ENCODE peak calls at places on chromosomes 7 and 10, in seven cellular contexts. F is AG04449, A is testis, I is stomach, N is fibroblast of pulmonary artery, S is gastrocnemius medialis, L is mammary epithelial cell. C is an unnamed sample.

GRCh38 chr7:12244129-12244528 is 33.0 kb downstream of the TMEM106B start:
- DNase-seq in F (no peak), N (peak), L (no peak), S (no peak), I (peak), A (peak), C (no peak)

GRCh38 chr10:116992183-116992582 is 12.8 kb downstream of the SHTN1 start:
- DNase-seq in S (no peak), F (no peak), A (no peak), I (no peak), N (no peak), L (no peak), C (no peak)

GRCh38 chr7:70506463-70506862 is 625.5 kb upstream of the GALNT17 start:
- DNase-seq in N (no peak), S (no peak), A (no peak), I (no peak), L (no peak), F (no peak), C (no peak)

GRCh38 chr7:47586925-47587324 is 5.0 kb upstream of the TNS3 start:
- DNase-seq in A (no peak), L (no peak), S (no peak), I (no peak), F (no peak), N (no peak), C (no peak)

GRCh38 chr10:78843495-78843894 is 225.3 kb upstream of the ZMIZ1 start:
- DNase-seq in N (no peak), I (no peak), S (no peak), A (no peak), F (no peak), L (no peak), C (no peak)

GRCh38 chr10:123241391-123242141 is 87.4 kb downstream of the BUB3 start:
- DNase-seq in I (no peak), S (no peak), F (no peak), L (no peak), A (no peak), N (peak), C (no peak)

GRCh38 chr7:92513167-92513902 is 15.0 kb downstream of the PEX1 start:
- DNase-seq in L (no peak), S (no peak), I (no peak), F (no peak), N (no peak), A (no peak), C (no peak)

GRCh38 chr7:132270517-132270916 is 305.8 kb downstream of the PLXNA4 start:
- DNase-seq in A (no peak), L (peak), I (no peak), N (peak), F (no peak), S (no peak), C (no peak)

GRCh38 chr10:13716161-13717071 is 129.7 kb downstream of the PRPF18 start:
- DNase-seq in F (no peak), L (no peak), S (no peak), I (no peak), A (no peak), N (peak), C (no peak)

GRCh38 chr10:62373995-62374861 is at the start of gene ZNF365:
- DNase-seq in L (peak), A (no peak), N (peak), I (no peak), S (no peak), F (no peak), C (no peak)

GRCh38 chr10:99733366-99733765 is 1.3 kb downstream of the CUTC start:
- DNase-seq in I (no peak), S (peak), N (no peak), F (no peak), L (no peak), A (no peak), C (no peak)
- H3K4me3 ChIP-seq in I (peak), S (peak), N (peak), F (no peak), L (peak), A (no peak), C (no peak)

GRCh38 chr10:114872519-114873087 is 51.0 kb downstream of the FHIP2A start:
- DNase-seq in N (no peak), L (no peak), I (no peak), F (no peak), A (no peak), S (no peak), C (no peak)

GRCh38 chr10:114876602-114877300 is 55.2 kb downstream of the FHIP2A start:
- DNase-seq in L (peak), F (no peak), S (peak), I (peak), A (peak), N (peak), C (no peak)

GRCh38 chr10:114876169-114876568 is 54.6 kb downstream of the FHIP2A start:
- DNase-seq in F (no peak), I (no peak), A (no peak), N (no peak), L (no peak), S (no peak), C (no peak)

GRCh38 chr10:114877301-114877644 is 55.7 kb downstream of the FHIP2A start:
- DNase-seq in F (no peak), L (no peak), I (no peak), A (no peak), N (no peak), S (no peak), C (no peak)

DNA sequence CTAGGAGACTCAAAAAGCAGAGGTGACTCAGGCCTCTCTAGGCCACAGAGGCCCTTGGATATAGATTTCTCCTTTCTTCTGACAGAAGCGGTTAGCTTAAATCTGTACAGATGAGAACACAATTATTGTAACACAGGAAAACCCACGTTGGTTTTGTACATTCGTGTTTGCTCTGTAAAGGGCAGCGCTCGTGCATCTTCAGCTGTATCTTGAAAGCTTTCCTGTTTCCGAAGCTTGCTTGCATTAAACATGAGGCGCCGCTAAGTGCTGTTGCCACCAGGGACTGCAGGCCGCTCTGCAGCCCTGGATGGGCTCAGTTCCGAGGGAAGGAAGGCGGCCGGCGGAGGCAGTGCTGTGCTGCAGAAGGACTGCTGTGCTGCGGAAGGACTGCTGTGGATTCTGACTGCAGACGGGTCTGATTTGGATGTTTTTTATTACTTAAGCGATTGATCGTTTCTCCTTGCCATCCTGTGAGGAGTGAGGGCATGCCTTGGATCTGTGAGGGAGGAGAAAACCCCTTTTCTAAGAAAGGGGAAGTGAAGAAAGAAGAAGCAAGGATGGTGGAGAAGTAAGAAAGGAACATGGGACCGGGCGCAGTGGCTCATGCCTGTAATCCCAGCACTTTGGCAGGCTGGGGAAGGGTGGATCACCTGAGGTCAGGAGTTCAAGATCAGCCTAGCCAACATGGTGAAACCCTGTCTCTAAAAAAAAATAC is 53.4 kb downstream of the FHIP2A start:
- DNase-seq in A (peak), S (no peak), N (peak), F (no peak), I (no peak), L (no peak), C (no peak)
- TF ChIP-seq CTCF in A (no peak), S (no peak), N (peak), F (peak), I (no peak), L (no peak), C (peak)

DNA sequence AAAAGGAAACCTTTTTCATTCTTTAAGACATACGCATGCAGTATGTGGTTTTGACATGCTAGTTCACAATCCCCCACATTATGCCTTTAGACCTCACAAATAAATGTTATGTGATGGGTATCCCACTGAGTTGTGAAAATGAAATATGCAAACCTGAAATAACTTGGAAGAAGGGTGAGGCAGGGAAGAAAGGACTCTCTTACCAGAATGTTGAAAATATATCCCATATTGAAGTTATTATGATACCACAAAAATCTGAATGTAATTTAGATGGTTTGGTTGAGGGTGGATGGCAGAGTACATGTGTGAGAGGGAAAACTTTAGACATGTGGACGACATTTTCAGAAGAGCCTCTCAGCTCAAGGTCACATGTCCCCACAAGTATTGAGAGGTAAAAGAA is 379.9 kb downstream of the BBS9 start:
- DNase-seq in L (no peak), I (no peak), S (no peak), N (no peak), A (no peak), F (no peak), C (no peak)
- H3K4me3 ChIP-seq in L (no peak), I (no peak), S (no peak), N (no peak), A (no peak), F (no peak), C (no peak)

GRCh38 chr7:45902820-45903219 is 14.5 kb downstream of the IGFBP1 start:
- DNase-seq in A (no peak), F (no peak), L (no peak), I (no peak), N (no peak), S (no peak), C (no peak)
- TF ChIP-seq CTCF in A (no peak), F (no peak), L (no peak), I (no peak), N (peak), S (no peak), C (no peak)

DNA sequence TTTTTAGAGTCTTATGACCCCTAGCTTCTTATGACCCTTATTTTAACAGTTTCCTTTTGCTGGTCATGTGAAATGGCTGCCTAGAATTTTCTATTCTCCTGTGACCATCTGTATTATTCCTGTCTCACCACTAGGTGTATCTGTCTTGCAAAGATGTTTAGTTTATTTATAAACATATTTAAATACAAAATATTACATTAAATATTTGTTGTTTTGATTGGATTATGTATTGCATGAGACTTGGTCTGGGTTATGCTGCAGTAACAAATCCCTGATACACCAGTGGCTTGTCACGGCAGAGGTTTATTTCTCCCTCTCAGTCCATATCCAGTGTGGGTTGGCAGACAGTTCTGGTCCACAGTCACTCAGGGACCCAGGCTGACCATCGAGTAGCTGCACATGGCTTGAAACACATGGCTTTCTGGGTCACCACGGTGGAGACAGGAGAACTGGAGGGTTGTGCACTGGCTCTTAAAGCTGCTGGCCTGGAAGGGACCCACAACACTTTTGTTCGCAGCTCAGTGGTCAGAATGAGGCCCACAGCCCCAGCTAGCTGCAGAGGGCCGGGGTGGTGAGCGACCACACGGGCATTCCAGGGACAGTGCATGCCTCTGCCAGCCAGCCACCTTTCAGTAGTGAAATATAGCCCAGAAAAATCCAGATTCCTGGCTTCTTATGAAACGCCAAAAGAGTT is 7.4 kb downstream of the RASSF4 start:
- DNase-seq in N (no peak), A (no peak), S (no peak), L (no peak), F (no peak), I (no peak), C (no peak)
- H3K4me3 ChIP-seq in N (no peak), A (no peak), S (no peak), L (no peak), F (no peak), I (no peak), C (no peak)